ENCODE peak calls at places on chromosomes 2 and 18, in five cellular contexts. One of them, this sample, is unnamed.

GRCh38 chr2:198084136-198084535 is 279.7 kb downstream of the PLCL1 start:
- ATAC-seq in GM12878: no peak
- ATAC-seq in effector memory CD8-positive, alpha-beta T cell: no peak
- ATAC-seq in central memory CD8-positive, alpha-beta T cell: no peak
- ATAC-seq in SK-N-SH treated with all-trans-retinoic acid at 6 μM for 48 hours: no peak
- ATAC-seq in this sample: no peak

GRCh38 chr2:218885981-218886447 is 5.4 kb downstream of the WNT10A start:
- ATAC-seq in SK-N-SH treated with all-trans-retinoic acid at 6 μM for 48 hours: peak; percentile 28
- ATAC-seq in GM12878: peak; percentile 69
- ATAC-seq in central memory CD8-positive, alpha-beta T cell: no peak
- ATAC-seq in effector memory CD8-positive, alpha-beta T cell: no peak
- ATAC-seq in this sample: peak; percentile 55

GRCh38 chr2:41779873-41780272 is 267.9 kb upstream of the PKDCC start:
- ATAC-seq in GM12878: no peak
- ATAC-seq in central memory CD8-positive, alpha-beta T cell: no peak
- ATAC-seq in effector memory CD8-positive, alpha-beta T cell: no peak
- ATAC-seq in SK-N-SH treated with all-trans-retinoic acid at 6 μM for 48 hours: no peak
- ATAC-seq in this sample: no peak

GRCh38 chr2:28583899-28584553 is 88.2 kb downstream of the PLB1 start:
- ATAC-seq in effector memory CD8-positive, alpha-beta T cell: peak; percentile 20
- ATAC-seq in GM12878: peak; percentile 56
- ATAC-seq in central memory CD8-positive, alpha-beta T cell: no peak
- ATAC-seq in SK-N-SH treated with all-trans-retinoic acid at 6 μM for 48 hours: peak; percentile 90
- ATAC-seq in this sample: peak; percentile 60

GRCh38 chr18:52685316-52685715 is 345.3 kb downstream of the DCC start:
- ATAC-seq in central memory CD8-positive, alpha-beta T cell: no peak
- ATAC-seq in effector memory CD8-positive, alpha-beta T cell: no peak
- ATAC-seq in SK-N-SH treated with all-trans-retinoic acid at 6 μM for 48 hours: no peak
- ATAC-seq in GM12878: no peak
- ATAC-seq in this sample: no peak

GRCh38 chr2:232632904-232633412 is 446 bp upstream of the EFHD1 start:
- ATAC-seq in SK-N-SH treated with all-trans-retinoic acid at 6 μM for 48 hours: peak; percentile 45
- ATAC-seq in GM12878: no peak
- ATAC-seq in effector memory CD8-positive, alpha-beta T cell: peak; percentile 9
- ATAC-seq in central memory CD8-positive, alpha-beta T cell: no peak
- ATAC-seq in this sample: peak; percentile 25

GRCh38 chr2:114754907-114755563 is 312.6 kb downstream of the DPP10 start:
- ATAC-seq in SK-N-SH treated with all-trans-retinoic acid at 6 μM for 48 hours: no peak
- ATAC-seq in central memory CD8-positive, alpha-beta T cell: no peak
- ATAC-seq in effector memory CD8-positive, alpha-beta T cell: no peak
- ATAC-seq in GM12878: no peak
- ATAC-seq in this sample: no peak

GRCh38 chr18:79334496-79335233 is 61.1 kb upstream of the NFATC1 start:
- ATAC-seq in effector memory CD8-positive, alpha-beta T cell: no peak
- ATAC-seq in SK-N-SH treated with all-trans-retinoic acid at 6 μM for 48 hours: no peak
- ATAC-seq in central memory CD8-positive, alpha-beta T cell: no peak
- ATAC-seq in GM12878: no peak
- ATAC-seq in this sample: peak; percentile 50

GRCh38 chr2:170454471-170455372 is 260.4 kb upstream of the SP5 start:
- ATAC-seq in effector memory CD8-positive, alpha-beta T cell: no peak
- ATAC-seq in GM12878: no peak
- ATAC-seq in central memory CD8-positive, alpha-beta T cell: no peak
- ATAC-seq in SK-N-SH treated with all-trans-retinoic acid at 6 μM for 48 hours: no peak
- ATAC-seq in this sample: no peak

GRCh38 chr2:241123816-241124536 is 21.9 kb upstream of the MTERF4 start:
- ATAC-seq in central memory CD8-positive, alpha-beta T cell: peak; percentile 59
- ATAC-seq in SK-N-SH treated with all-trans-retinoic acid at 6 μM for 48 hours: no peak
- ATAC-seq in effector memory CD8-positive, alpha-beta T cell: peak; percentile 68
- ATAC-seq in GM12878: no peak
- ATAC-seq in this sample: peak; percentile 25

This sample was measured in stimulated activated memory B cell treated with anti-CD40 and anti-IgM and Interleukin-4, amounts not matched to agents 10 μg/mL and 1 μg/mL and 100 μg/mL, for 72 hours.